ENCODE peak calls at places on chromosome 11, in four cellular contexts. O, T, J and E are unnamed samples.

GRCh38 chr11:95415837-95416288 is 184.9 kb upstream of the SESN3 start:
- DNase-seq in O (no peak), T (no peak), J (no peak), E (no peak)

GRCh38 chr11:68438658-68439259 is 21.8 kb upstream of the PPP6R3 start:
- DNase-seq in O (no peak), T (no peak), J (no peak), E (no peak)

GRCh38 chr11:107928767-107929507 is 689 bp downstream of the RAB39A start:
- DNase-seq in O (no peak), T (no peak), J (no peak), E (peak; percentile 27)

GRCh38 chr11:6629892-6630631 is 10.8 kb upstream of the TPP1 start:
- DNase-seq in O (no peak), T (no peak), J (no peak), E (no peak)

GRCh38 chr11:86523738-86524602 is 148.4 kb downstream of the ME3 start:
- DNase-seq in O (peak; percentile 30), T (peak; percentile 93), J (peak; percentile 96), E (peak; percentile 52)

GRCh38 chr11:117820516-117820915 is 4.0 kb downstream of the FXYD2 start:
- DNase-seq in O (no peak), T (no peak), J (no peak), E (no peak)

GRCh38 chr11:69233761-69234136 is 60.2 kb upstream of the MYEOV start:
- DNase-seq in O (no peak), T (no peak), J (no peak), E (no peak)

GRCh38 chr11:72069200-72069599 is 11.1 kb downstream of the NUMA1 start:
- DNase-seq in O (no peak), T (no peak), J (no peak), E (no peak)

GRCh38 chr11:108206969-108207682 is 15.3 kb downstream of the NPAT start:
- DNase-seq in O (no peak), T (no peak), J (no peak), E (no peak)

GRCh38 chr11:76232026-76232665 is 25.8 kb upstream of the WNT11 start:
- DNase-seq in O (no peak), T (no peak), J (no peak), E (no peak)

GRCh38 chr11:15909937-15910598 is 446.3 kb downstream of the SOX6 start:
- DNase-seq in O (no peak), T (no peak), J (no peak), E (no peak)

GRCh38 chr11:34218067-34218466 is 112.6 kb downstream of the NAT10 start:
- DNase-seq in O (no peak), T (no peak), J (no peak), E (no peak)

GRCh38 chr11:43923327-43924111 is 18.9 kb upstream of the C11orf96 start:
- DNase-seq in O (no peak), T (no peak), J (no peak), E (peak; percentile 85)

GRCh38 chr11:80379620-80380278 is 938.9 kb upstream of the TENM4 start:
- DNase-seq in O (no peak), T (no peak), J (no peak), E (no peak)

GRCh38 chr11:57379732-57380131 is 1.2 kb downstream of the PRG3 start:
- DNase-seq in O (no peak), T (no peak), J (no peak), E (no peak)

GRCh38 chr11:111571829-111572501 is 30.3 kb upstream of the SIK2 start:
- DNase-seq in O (no peak), T (peak; percentile 56), J (no peak), E (no peak)

GRCh38 chr11:118939948-118940598 is 14.3 kb upstream of the BCL9L start:
- DNase-seq in O (no peak), T (no peak), J (no peak), E (no peak)

GRCh38 chr11:78319453-78319955 is 98.1 kb downstream of the GAB2 start:
- DNase-seq in O (no peak), T (no peak), J (no peak), E (no peak)

GRCh38 chr11:133821776-133822175 is 23.5 kb downstream of the SPATA19 start:
- DNase-seq in O (peak; percentile 62), T (peak; percentile 48), J (no peak), E (peak; percentile 22)

GRCh38 chr11:6799402-6799801 is at the start of gene OR6A2:
- DNase-seq in O (no peak), T (no peak), J (no peak), E (no peak)

GRCh38 chr11:94787798-94788197 is 19.6 kb downstream of the AMOTL1 start:
- DNase-seq in O (peak; percentile 71), T (no peak), J (no peak), E (peak; percentile 47)

GRCh38 chr11:118259138-118259537 is 5.0 kb downstream of the MPZL2 start:
- DNase-seq in O (no peak), T (no peak), J (no peak), E (no peak)

GRCh38 chr11:126268708-126269579 is at the start of the genes FOXRED1 and SRPRA:
- DNase-seq in O (peak; percentile 100), T (peak; percentile 96), J (peak; percentile 87), E (peak; percentile 100)

GRCh38 chr11:72975778-72976520 is 161.7 kb downstream of the ATG16L2 start:
- DNase-seq in O (no peak), T (peak; percentile 9), J (no peak), E (no peak)

GRCh38 chr11:28836285-28837081 is 728.3 kb downstream of the METTL15 start:
- DNase-seq in O (no peak), T (peak; percentile 90), J (peak; percentile 9), E (no peak)

GRCh38 chr11:130738618-130739017 is 177.7 kb downstream of the SNX19 start:
- DNase-seq in O (no peak), T (no peak), J (no peak), E (no peak)

GRCh38 chr11:69297225-69297925 is 3.4 kb downstream of the MYEOV start:
- DNase-seq in O (peak; percentile 79), T (peak; percentile 89), J (peak; percentile 99), E (peak; percentile 97)

GRCh38 chr11:5226732-5227327 is at the start of gene HBB:
- DNase-seq in O (no peak), T (no peak), J (no peak), E (no peak)

GRCh38 chr11:22555901-22556300 is 69.7 kb downstream of the FANCF start:
- DNase-seq in O (no peak), T (no peak), J (no peak), E (no peak)

GRCh38 chr11:108912587-108912986 is 247.7 kb downstream of the DDX10 start:
- DNase-seq in O (no peak), T (peak; percentile 18), J (no peak), E (no peak)

GRCh38 chr11:12639388-12639787 is 34.8 kb upstream of the TEAD1 start:
- DNase-seq in O (no peak), T (no peak), J (no peak), E (no peak)

GRCh38 chr11:14275081-14275480 is 83.9 kb downstream of the RRAS2 start:
- DNase-seq in O (no peak), T (no peak), J (no peak), E (no peak)

GRCh38 chr11:102111011-102111786 is 952 bp downstream of the YAP1 start:
- DNase-seq in O (peak; percentile 74), T (peak; percentile 94), J (no peak), E (peak; percentile 84)
- TF ChIP-seq CTCF in O (no peak), T (peak; percentile 60), J (peak; percentile 9), E (no peak)

DNA sequence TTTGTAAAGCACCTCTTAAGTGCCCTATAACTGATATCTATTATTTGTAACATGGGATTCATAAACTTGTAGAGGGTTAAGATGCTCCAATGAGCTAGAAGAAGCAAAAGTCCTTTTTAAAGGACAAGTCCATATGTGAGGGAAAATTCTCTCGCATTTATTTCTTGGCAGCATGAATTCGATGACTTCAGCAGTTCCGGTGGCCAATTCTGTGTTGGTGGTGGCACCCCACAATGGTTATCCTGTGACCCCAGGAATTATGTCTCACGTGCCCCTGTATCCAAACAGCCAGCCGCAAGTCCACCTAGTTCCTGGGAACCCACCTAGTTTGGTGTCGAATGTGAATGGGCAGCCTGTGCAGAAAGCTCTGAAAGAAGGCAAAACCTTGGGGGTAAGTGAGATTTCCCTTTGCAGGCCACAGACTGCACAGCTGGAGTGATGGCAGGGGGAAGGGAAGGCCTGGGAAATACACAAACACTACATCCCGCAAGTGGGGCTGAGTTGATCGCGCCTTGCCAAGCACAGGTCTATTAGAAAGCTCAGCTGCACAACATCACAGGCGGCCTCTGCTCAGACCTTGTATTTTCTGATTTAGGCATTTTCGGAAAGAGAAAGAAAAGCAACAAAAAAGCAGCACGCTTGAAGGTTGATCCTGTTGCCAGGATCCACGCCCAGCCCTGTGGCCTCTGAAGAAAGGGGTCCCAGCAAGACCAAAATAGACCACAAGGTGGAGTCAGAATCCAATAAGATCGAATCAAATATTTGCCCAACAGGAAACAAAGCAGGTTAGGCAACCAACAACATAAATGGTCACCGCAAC is 1.5 kb downstream of the MS4A8 start:
- DNase-seq in O (peak; percentile 25), T (peak; percentile 29), J (no peak), E (no peak)
- TF ChIP-seq CTCF in O (peak; percentile 50), T (peak; percentile 39), J (peak; percentile 37), E (peak; percentile 29)

GRCh38 chr11:46383404-46383758 is 1.9 kb downstream of the MDK start:
- DNase-seq in O (no peak), T (no peak), J (no peak), E (no peak)

GRCh38 chr11:46383974-46384701 is 2.7 kb downstream of the MDK start:
- DNase-seq in O (no peak), T (no peak), J (no peak), E (no peak)

GRCh38 chr11:46381836-46382643 is 571 bp downstream of the MDK start:
- DNase-seq in O (no peak), T (no peak), J (no peak), E (peak; percentile 30)

GRCh38 chr11:46381046-46381835 is at the start of gene MDK:
- DNase-seq in O (peak; percentile 58), T (peak; percentile 49), J (no peak), E (no peak)

DNA sequence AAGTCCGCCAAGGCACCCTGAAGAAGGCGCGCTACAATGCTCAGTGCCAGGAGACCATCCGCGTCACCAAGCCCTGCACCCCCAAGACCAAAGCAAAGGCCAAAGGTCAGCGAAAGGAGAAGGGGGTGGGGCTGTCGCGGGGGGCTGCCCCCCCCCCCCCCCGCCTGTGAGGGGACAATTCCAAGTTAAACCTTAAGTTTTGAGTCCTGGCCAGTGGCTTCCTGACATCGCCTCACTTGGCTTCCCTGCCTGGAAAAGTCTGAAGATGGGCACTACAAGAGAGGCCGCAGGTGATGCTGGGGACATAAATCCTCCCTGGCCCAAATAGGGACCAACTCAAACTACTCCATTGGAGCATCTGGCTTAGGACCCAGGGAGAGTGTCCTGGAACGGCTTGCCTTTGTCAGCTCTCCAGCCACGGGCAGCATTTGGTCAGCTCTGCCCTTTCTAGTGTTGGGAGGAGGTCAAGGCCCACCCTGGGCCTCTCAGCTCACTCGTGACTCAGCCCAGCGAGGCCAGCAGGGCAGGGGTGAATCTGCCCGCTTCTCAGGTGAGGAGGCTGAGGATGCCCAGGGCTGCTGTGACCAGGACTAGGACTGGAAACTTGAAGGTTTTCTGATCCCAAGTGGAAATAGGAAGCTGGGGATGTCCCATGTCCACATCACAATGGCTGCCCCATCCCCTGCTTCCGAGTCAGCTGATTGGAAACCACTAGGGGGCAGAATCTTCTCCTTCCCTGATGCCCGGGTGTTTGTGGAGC is 1.4 kb downstream of the MDK start:
- DNase-seq in O (no peak), T (peak; percentile 57), J (no peak), E (peak; percentile 66)
- TF ChIP-seq CTCF in O (peak; percentile 44), T (peak; percentile 72), J (peak; percentile 56), E (peak; percentile 60)

DNA sequence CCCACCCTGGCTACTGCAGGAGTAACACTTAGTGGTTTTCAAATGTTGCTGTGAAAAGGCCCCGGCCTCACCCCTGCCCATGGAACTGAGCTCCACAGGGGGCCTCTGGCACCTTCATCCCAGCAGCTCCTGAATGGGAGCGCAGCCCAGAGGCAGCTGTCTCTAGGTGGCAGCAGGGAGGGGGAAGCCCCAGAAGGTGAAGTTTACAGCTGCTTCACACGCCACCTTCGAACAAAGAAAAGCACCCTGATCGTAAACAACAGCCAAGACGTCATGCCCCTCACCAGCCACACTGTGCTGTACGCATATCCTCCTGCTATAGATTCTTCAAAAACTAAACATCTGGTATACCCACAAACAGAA is 105.5 kb downstream of the CTTN start:
- DNase-seq in O (no peak), T (no peak), J (no peak), E (no peak)
- TF ChIP-seq CTCF in O (no peak), T (peak; percentile 39), J (peak; percentile 35), E (no peak)